ENCODE peak calls at places on chromosomes 12 and 14, in eight cellular contexts. One of them, this sample, is unnamed.
A peak's percentile ranks its signal among the peaks of the same experiment; 100 is the strongest.

GRCh38 chr12:102740157-102741032 is 176.6 kb downstream of the PAH start:
- DNase-seq in HCT116: peak; percentile 13
- DNase-seq in lung: no peak
- DNase-seq in body of pancreas: no peak
- DNase-seq in mesenchymal stem cell: peak; percentile 47
- DNase-seq in CD4-positive, CD25-positive, alpha-beta regulatory T cell: no peak
- DNase-seq in SJSA1: peak; percentile 24
- DNase-seq in lower lobe of right lung: no peak
- DNase-seq in this sample: peak; percentile 47

GRCh38 chr12:107564946-107565345 is 120.7 kb upstream of the PWP1 start:
- DNase-seq in HCT116: peak; percentile 7
- DNase-seq in lung: no peak
- DNase-seq in body of pancreas: no peak
- DNase-seq in mesenchymal stem cell: no peak
- DNase-seq in CD4-positive, CD25-positive, alpha-beta regulatory T cell: no peak
- DNase-seq in SJSA1: no peak
- DNase-seq in lower lobe of right lung: no peak
- DNase-seq in this sample: no peak

GRCh38 chr12:96044017-96044985 is 8.9 kb upstream of the LTA4H start:
- DNase-seq in HCT116: no peak
- DNase-seq in lung: no peak
- DNase-seq in body of pancreas: no peak
- DNase-seq in mesenchymal stem cell: peak; percentile 75
- DNase-seq in CD4-positive, CD25-positive, alpha-beta regulatory T cell: no peak
- DNase-seq in SJSA1: peak; percentile 81
- DNase-seq in lower lobe of right lung: no peak
- DNase-seq in this sample: peak; percentile 85

GRCh38 chr12:110546339-110546738 is 36.8 kb downstream of the PPTC7 start:
- DNase-seq in HCT116: no peak
- DNase-seq in lung: no peak
- DNase-seq in body of pancreas: no peak
- DNase-seq in mesenchymal stem cell: peak; percentile 89
- DNase-seq in CD4-positive, CD25-positive, alpha-beta regulatory T cell: no peak
- DNase-seq in SJSA1: peak; percentile 39
- DNase-seq in lower lobe of right lung: no peak
- DNase-seq in this sample: no peak

GRCh38 chr12:57626111-57626928 is 6.7 kb downstream of the B4GALNT1 start:
- DNase-seq in HCT116: no peak
- DNase-seq in lung: no peak
- DNase-seq in body of pancreas: no peak
- DNase-seq in mesenchymal stem cell: no peak
- DNase-seq in CD4-positive, CD25-positive, alpha-beta regulatory T cell: no peak
- DNase-seq in SJSA1: peak; percentile 78
- DNase-seq in lower lobe of right lung: no peak
- DNase-seq in this sample: no peak

GRCh38 chr14:88834883-88835431 is 10.5 kb downstream of the TTC8 start:
- DNase-seq in HCT116: no peak
- DNase-seq in lung: no peak
- DNase-seq in body of pancreas: no peak
- DNase-seq in mesenchymal stem cell: peak; percentile 56
- DNase-seq in CD4-positive, CD25-positive, alpha-beta regulatory T cell: no peak
- DNase-seq in SJSA1: peak; percentile 71
- DNase-seq in lower lobe of right lung: no peak
- DNase-seq in this sample: no peak

GRCh38 chr12:121713257-121714155 is 954 bp downstream of the TMEM120B start:
- DNase-seq in HCT116: no peak
- DNase-seq in lung: no peak
- DNase-seq in body of pancreas: peak; percentile 17
- DNase-seq in mesenchymal stem cell: peak; percentile 55
- DNase-seq in CD4-positive, CD25-positive, alpha-beta regulatory T cell: no peak
- DNase-seq in SJSA1: no peak
- DNase-seq in lower lobe of right lung: no peak
- DNase-seq in this sample: peak; percentile 35

GRCh38 chr14:53493895-53494294 is 340.8 kb upstream of the DDHD1 start:
- DNase-seq in HCT116: no peak
- DNase-seq in lung: no peak
- DNase-seq in body of pancreas: no peak
- DNase-seq in mesenchymal stem cell: no peak
- DNase-seq in CD4-positive, CD25-positive, alpha-beta regulatory T cell: no peak
- DNase-seq in SJSA1: no peak
- DNase-seq in lower lobe of right lung: no peak
- DNase-seq in this sample: no peak

GRCh38 chr14:105479438-105480164 is 5.0 kb downstream of the CRIP2 start:
- DNase-seq in HCT116: no peak
- DNase-seq in lung: no peak
- DNase-seq in body of pancreas: no peak
- DNase-seq in mesenchymal stem cell: no peak
- DNase-seq in CD4-positive, CD25-positive, alpha-beta regulatory T cell: no peak
- DNase-seq in SJSA1: no peak
- DNase-seq in lower lobe of right lung: no peak
- DNase-seq in this sample: no peak

GRCh38 chr14:76647699-76648298 is 113.5 kb upstream of the VASH1 start:
- DNase-seq in HCT116: peak; percentile 48
- DNase-seq in lung: no peak
- DNase-seq in body of pancreas: peak; percentile 44
- DNase-seq in mesenchymal stem cell: peak; percentile 41
- DNase-seq in CD4-positive, CD25-positive, alpha-beta regulatory T cell: no peak
- DNase-seq in SJSA1: peak; percentile 16
- DNase-seq in lower lobe of right lung: no peak
- DNase-seq in this sample: peak; percentile 74

GRCh38 chr14:90487031-90487430 is 90.2 kb downstream of the CALM1 start:
- DNase-seq in HCT116: no peak
- DNase-seq in lung: no peak
- DNase-seq in body of pancreas: peak; percentile 50
- DNase-seq in mesenchymal stem cell: no peak
- DNase-seq in CD4-positive, CD25-positive, alpha-beta regulatory T cell: no peak
- DNase-seq in SJSA1: no peak
- DNase-seq in lower lobe of right lung: no peak
- DNase-seq in this sample: no peak

GRCh38 chr14:97224016-97224415 is 426.8 kb downstream of the VRK1 start:
- DNase-seq in HCT116: no peak
- DNase-seq in lung: no peak
- DNase-seq in body of pancreas: no peak
- DNase-seq in mesenchymal stem cell: no peak
- DNase-seq in CD4-positive, CD25-positive, alpha-beta regulatory T cell: no peak
- DNase-seq in SJSA1: no peak
- DNase-seq in lower lobe of right lung: no peak
- DNase-seq in this sample: no peak
- H3K9me3 ChIP-seq in HCT116: no peaks in the 10 kb centered on the region
- H3K9me3 ChIP-seq in lung: peaks cover 2% of the 10 kb centered on the region
- H3K9me3 ChIP-seq in body of pancreas: no peaks in the 10 kb centered on the region
- H3K9me3 ChIP-seq in mesenchymal stem cell: no peaks in the 10 kb centered on the region
- H3K9me3 ChIP-seq in CD4-positive, CD25-positive, alpha-beta regulatory T cell: no peaks in the 10 kb centered on the region
- H3K9me3 ChIP-seq in SJSA1: no peaks in the 10 kb centered on the region
- H3K9me3 ChIP-seq in lower lobe of right lung: no peaks in the 10 kb centered on the region
- H3K9me3 ChIP-seq in this sample: no peaks in the 10 kb centered on the region

GRCh38 chr14:93328546-93328945 is 4.3 kb downstream of the BTBD7 start:
- DNase-seq in HCT116: no peak
- DNase-seq in lung: no peak
- DNase-seq in body of pancreas: no peak
- DNase-seq in mesenchymal stem cell: no peak
- DNase-seq in CD4-positive, CD25-positive, alpha-beta regulatory T cell: no peak
- DNase-seq in SJSA1: no peak
- DNase-seq in lower lobe of right lung: no peak
- DNase-seq in this sample: no peak

GRCh38 chr14:93329965-93330608 is 2.7 kb downstream of the BTBD7 start:
- DNase-seq in HCT116: no peak
- DNase-seq in lung: no peak
- DNase-seq in body of pancreas: no peak
- DNase-seq in mesenchymal stem cell: no peak
- DNase-seq in CD4-positive, CD25-positive, alpha-beta regulatory T cell: no peak
- DNase-seq in SJSA1: no peak
- DNase-seq in lower lobe of right lung: no peak
- DNase-seq in this sample: no peak

GRCh38 chr14:93331375-93332031 is 1.3 kb downstream of the BTBD7 start:
- DNase-seq in HCT116: no peak
- DNase-seq in lung: no peak
- DNase-seq in body of pancreas: no peak
- DNase-seq in mesenchymal stem cell: peak; percentile 47
- DNase-seq in CD4-positive, CD25-positive, alpha-beta regulatory T cell: no peak
- DNase-seq in SJSA1: no peak
- DNase-seq in lower lobe of right lung: peak; percentile 58
- DNase-seq in this sample: no peak

GRCh38 chr14:93332032-93332852 is 594 bp downstream of the BTBD7 start:
- DNase-seq in HCT116: no peak
- DNase-seq in lung: peak; percentile 52
- DNase-seq in body of pancreas: peak; percentile 66
- DNase-seq in mesenchymal stem cell: peak; percentile 68
- DNase-seq in CD4-positive, CD25-positive, alpha-beta regulatory T cell: no peak
- DNase-seq in SJSA1: peak; percentile 26
- DNase-seq in lower lobe of right lung: peak; percentile 78
- DNase-seq in this sample: peak; percentile 57

DNA sequence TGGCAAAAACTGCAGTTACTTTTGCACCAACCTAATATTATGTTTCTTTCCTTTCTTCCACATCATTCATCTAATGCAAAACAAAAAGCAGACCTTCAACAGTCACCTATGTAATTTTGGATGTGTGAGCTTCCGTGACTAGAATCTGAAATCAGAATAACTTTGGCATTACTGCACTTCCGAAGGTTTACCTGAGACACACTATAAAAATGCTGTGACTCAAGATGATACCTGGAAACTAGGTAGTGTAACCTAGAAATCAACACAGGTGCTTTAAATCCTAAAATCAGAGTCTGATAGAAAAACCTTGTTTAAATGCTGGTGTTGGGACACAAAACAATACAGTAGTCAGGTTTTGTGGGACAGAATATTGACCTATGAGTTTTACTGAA is 2.2 kb downstream of the BTBD7 start:
- DNase-seq in HCT116: no peak
- DNase-seq in lung: no peak
- DNase-seq in body of pancreas: no peak
- DNase-seq in mesenchymal stem cell: no peak
- DNase-seq in CD4-positive, CD25-positive, alpha-beta regulatory T cell: no peak
- DNase-seq in SJSA1: no peak
- DNase-seq in lower lobe of right lung: no peak
- DNase-seq in this sample: no peak
- H3K4me3 ChIP-seq in HCT116: no peak overlapping the region
- H3K4me3 ChIP-seq in lung: no peak overlapping the region
- H3K4me3 ChIP-seq in body of pancreas: no peak overlapping the region
- H3K4me3 ChIP-seq in mesenchymal stem cell: no peak overlapping the region
- H3K4me3 ChIP-seq in CD4-positive, CD25-positive, alpha-beta regulatory T cell: peak overlapping the region; percentile 54
- H3K4me3 ChIP-seq in SJSA1: no peak overlapping the region
- H3K4me3 ChIP-seq in lower lobe of right lung: no peak overlapping the region
- H3K4me3 ChIP-seq in this sample: no peak overlapping the region

DNA sequence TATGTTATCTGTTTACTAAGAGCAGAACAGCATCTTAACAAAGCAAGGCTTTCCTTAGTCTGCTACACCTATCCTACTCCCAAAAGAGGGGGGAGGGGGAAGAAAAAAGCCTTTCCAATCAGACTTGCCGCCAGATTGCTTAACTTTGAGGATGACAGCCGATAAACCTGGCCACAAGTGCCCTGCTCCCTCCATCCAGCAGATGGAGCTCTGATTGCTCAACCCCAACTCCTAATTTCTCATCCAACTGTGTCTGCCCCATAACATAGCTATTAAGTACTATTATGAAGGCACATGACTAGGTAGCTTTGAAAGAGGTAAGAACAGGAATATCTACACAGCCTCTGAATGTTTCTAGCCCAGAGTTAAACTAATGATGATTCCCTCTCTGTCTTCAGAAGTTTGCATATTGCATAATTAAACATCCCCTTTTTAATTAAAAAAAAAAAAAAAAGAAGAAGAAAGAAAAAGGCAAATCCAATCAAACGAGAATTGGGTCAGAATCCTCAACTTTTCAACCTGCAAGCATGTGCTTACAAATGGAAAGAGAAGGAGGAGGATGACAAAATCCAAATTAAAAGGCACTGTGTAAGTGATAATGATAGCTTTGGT is 247.4 kb downstream of the GALC start:
- DNase-seq in HCT116: peak; percentile 3
- DNase-seq in lung: no peak
- DNase-seq in body of pancreas: peak; percentile 25
- DNase-seq in mesenchymal stem cell: peak; percentile 27
- DNase-seq in CD4-positive, CD25-positive, alpha-beta regulatory T cell: no peak
- DNase-seq in SJSA1: no peak
- DNase-seq in lower lobe of right lung: no peak
- DNase-seq in this sample: peak; percentile 40
- H3K9me3 ChIP-seq in HCT116: no peaks in the 10 kb centered on the region
- H3K9me3 ChIP-seq in lung: no peaks in the 10 kb centered on the region
- H3K9me3 ChIP-seq in body of pancreas: peaks cover 3% of the 10 kb centered on the region
- H3K9me3 ChIP-seq in mesenchymal stem cell: peaks cover 4% of the 10 kb centered on the region
- H3K9me3 ChIP-seq in CD4-positive, CD25-positive, alpha-beta regulatory T cell: no peaks in the 10 kb centered on the region
- H3K9me3 ChIP-seq in SJSA1: no peaks in the 10 kb centered on the region
- H3K9me3 ChIP-seq in lower lobe of right lung: no peaks in the 10 kb centered on the region
- H3K9me3 ChIP-seq in this sample: no peaks in the 10 kb centered on the region

GRCh38 chr14:100103261-100104005 is 38.2 kb downstream of the EVL start:
- DNase-seq in HCT116: no peak
- DNase-seq in lung: no peak
- DNase-seq in body of pancreas: no peak
- DNase-seq in mesenchymal stem cell: no peak
- DNase-seq in CD4-positive, CD25-positive, alpha-beta regulatory T cell: no peak
- DNase-seq in SJSA1: peak; percentile 24
- DNase-seq in lower lobe of right lung: no peak
- DNase-seq in this sample: no peak
- H3K4me3 ChIP-seq in HCT116: no peak overlapping the region
- H3K4me3 ChIP-seq in lung: no peak overlapping the region
- H3K4me3 ChIP-seq in body of pancreas: no peak overlapping the region
- H3K4me3 ChIP-seq in mesenchymal stem cell: no peak overlapping the region
- H3K4me3 ChIP-seq in CD4-positive, CD25-positive, alpha-beta regulatory T cell: peak overlapping the region; percentile 68
- H3K4me3 ChIP-seq in SJSA1: no peak overlapping the region
- H3K4me3 ChIP-seq in lower lobe of right lung: no peak overlapping the region
- H3K4me3 ChIP-seq in this sample: no peak overlapping the region

GRCh38 chr12:132909030-132909368 is 21.6 kb upstream of the CHFR start:
- DNase-seq in HCT116: no peak
- DNase-seq in lung: no peak
- DNase-seq in body of pancreas: no peak
- DNase-seq in mesenchymal stem cell: no peak
- DNase-seq in CD4-positive, CD25-positive, alpha-beta regulatory T cell: no peak
- DNase-seq in SJSA1: no peak
- DNase-seq in lower lobe of right lung: no peak
- DNase-seq in this sample: no peak
- H3K9me3 ChIP-seq in HCT116: peaks cover 9% of the 10 kb centered on the region
- H3K9me3 ChIP-seq in lung: peaks cover 15% of the 10 kb centered on the region
- H3K9me3 ChIP-seq in body of pancreas: peaks cover 14% of the 10 kb centered on the region
- H3K9me3 ChIP-seq in mesenchymal stem cell: peaks cover 52% of the 10 kb centered on the region
- H3K9me3 ChIP-seq in CD4-positive, CD25-positive, alpha-beta regulatory T cell: peaks cover 25% of the 10 kb centered on the region
- H3K9me3 ChIP-seq in SJSA1: peaks cover 9% of the 10 kb centered on the region
- H3K9me3 ChIP-seq in lower lobe of right lung: peaks cover 29% of the 10 kb centered on the region
- H3K9me3 ChIP-seq in this sample: no peaks in the 10 kb centered on the region

This sample was measured in cardiac muscle cell.